ENCODE peak calls at places on chromosome 1, in four cellular contexts. O is EL, L is posterior vena cava, X is skeletal muscle cell. J is an unnamed sample.
A peak's percentile ranks its signal among the peaks of the same experiment; 100 is the strongest.

GRCh38 chr1:37474697-37475379 is 458 bp downstream of the ZC3H12A start:
- DNase-seq in O (peak; percentile 36), X (no peak), L (peak; percentile 87), J (peak; percentile 35)

GRCh38 chr1:201941420-201942128 is 4.8 kb downstream of the LMOD1 start:
- DNase-seq in L (no peak), X (no peak), O (no peak), J (no peak)

GRCh38 chr1:69976896-69977295 is 228.5 kb downstream of the LRRC40 start:
- DNase-seq in L (no peak), X (peak; percentile 49), O (peak; percentile 69), J (no peak)

GRCh38 chr1:6427445-6428390 is 3.1 kb downstream of the ESPN start:
- DNase-seq in L (no peak), X (no peak), O (no peak), J (peak; percentile 83)

GRCh38 chr1:13808729-13809131 is 108.7 kb downstream of the PRDM2 start:
- DNase-seq in O (peak; percentile 43), X (peak; percentile 24), L (peak; percentile 88), J (no peak)

GRCh38 chr1:19661721-19662228 is 2.9 kb upstream of the HTR6 start:
- DNase-seq in O (peak; percentile 51), L (no peak), X (no peak), J (no peak)

GRCh38 chr1:18883636-18884418 is 18.5 kb downstream of the ALDH4A1 start:
- DNase-seq in O (peak; percentile 68), X (no peak), L (peak; percentile 92), J (peak; percentile 78)

GRCh38 chr1:205492201-205492667 is 12.2 kb upstream of the CDK18 start:
- DNase-seq in O (no peak), L (no peak), X (no peak), J (no peak)

GRCh38 chr1:184036517-184036949 is 995 bp downstream of the COLGALT2 start:
- DNase-seq in X (no peak), L (peak; percentile 78), O (peak; percentile 57), J (no peak)

GRCh38 chr1:157758018-157758417 is 18.9 kb downstream of the FCRL2 start:
- DNase-seq in O (no peak), X (no peak), L (no peak), J (no peak)

GRCh38 chr1:24920155-24920925 is 9.7 kb downstream of the RUNX3 start:
- DNase-seq in L (peak; percentile 94), X (peak; percentile 5), O (peak; percentile 75), J (no peak)

GRCh38 chr1:205542367-205542766 is 37.9 kb downstream of the CDK18 start:
- DNase-seq in O (no peak), X (no peak), L (peak; percentile 79), J (peak; percentile 25)

GRCh38 chr1:37628026-37628556 is 6.6 kb downstream of the RSPO1 start:
- DNase-seq in O (no peak), X (no peak), L (no peak), J (no peak)

GRCh38 chr1:235632538-235633219 is 16.9 kb downstream of the GNG4 start:
- DNase-seq in O (peak; percentile 73), X (no peak), L (no peak), J (no peak)

GRCh38 chr1:212035123-212035834 is at the start of the genes DTL and INTS7:
- DNase-seq in O (peak; percentile 100), L (peak; percentile 100), X (peak; percentile 97), J (peak; percentile 99)

GRCh38 chr1:231971397-231972233 is 345.0 kb downstream of the DISC1 start:
- DNase-seq in O (peak; percentile 57), L (no peak), X (peak; percentile 40), J (no peak)

GRCh38 chr1:22114083-22115012 is 28.5 kb downstream of the WNT4 start:
- DNase-seq in L (no peak), X (peak; percentile 49), O (no peak), J (no peak)

GRCh38 chr1:16349847-16350406 is 2.4 kb downstream of the FBXO42 start:
- DNase-seq in O (peak; percentile 23), X (no peak), L (no peak), J (no peak)

J was measured in stomach.